ENCODE peak calls at places on chromosomes 4 and X, in four cellular contexts. H, L, P and T are unnamed samples.

GRCh38 chr4:141255016-141255415 is 34.3 kb downstream of the ZNF330 start:
- DNase-seq in H (no peak), L (no peak), P (no peak), T (no peak)

GRCh38 chr4:155667538-155668511 is 1.2 kb downstream of the GUCY1A1 start:
- DNase-seq in H (peak), L (peak), P (peak), T (peak)

GRCh38 chrX:97126020-97126419 is 242.3 kb downstream of the RPA4 start:
- DNase-seq in L (no peak), P (no peak), H (no peak), T (no peak)

GRCh38 chr4:148443550-148444295 is 1.5 kb upstream of the NR3C2 start:
- DNase-seq in P (peak), L (no peak), H (peak), T (peak)

GRCh38 chrX:130285069-130285620 is 16.4 kb upstream of the ZNF280C start:
- DNase-seq in H (no peak), P (no peak), L (no peak), T (no peak)

GRCh38 chr4:183164963-183165362 is 65.9 kb downstream of the WWC2 start:
- DNase-seq in H (no peak), P (no peak), L (peak), T (no peak)

GRCh38 chr4:123505457-123506310 is 109.1 kb downstream of the SPRY1 start:
- DNase-seq in P (peak), H (peak), L (peak), T (peak)

GRCh38 chr4:2935762-2936743 is 27.2 kb downstream of the NOP14 start:
- DNase-seq in L (no peak), P (no peak), H (peak), T (no peak)

GRCh38 chr4:151359576-151359975 is 34.2 kb upstream of the SH3D19 start:
- DNase-seq in P (no peak), H (no peak), L (no peak), T (no peak)

GRCh38 chr4:173573286-173573685 is 43.3 kb upstream of the HAND2 start:
- DNase-seq in P (no peak), H (no peak), L (no peak), T (no peak)

GRCh38 chr4:7462509-7462971 is 27.8 kb upstream of the PSAPL1 start:
- DNase-seq in L (no peak), P (peak), H (peak), T (peak)

GRCh38 chrX:136658151-136658550 is 10.2 kb downstream of the CD40LG start:
- DNase-seq in L (no peak), H (no peak), P (no peak), T (no peak)

GRCh38 chr4:142405021-142405991 is 440.8 kb downstream of the INPP4B start:
- DNase-seq in P (peak), H (peak), L (peak), T (peak)

GRCh38 chr4:10045481-10045880 is 24.2 kb upstream of the SLC2A9 start:
- DNase-seq in P (no peak), H (no peak), L (no peak), T (no peak)

GRCh38 chr4:156725257-156725656 is 246.3 kb downstream of the PDGFC start:
- DNase-seq in L (no peak), P (no peak), H (no peak), T (no peak)

GRCh38 chr4:4386736-4387392 is at the start of gene NSG1:
- DNase-seq in P (peak), H (peak), L (no peak), T (no peak)

GRCh38 chr4:74884282-74884681 is 48.6 kb upstream of the PARM1 start:
- DNase-seq in L (no peak), H (no peak), P (no peak), T (no peak)

GRCh38 chr4:35539404-35540055 is 704.8 kb downstream of the ARAP2 start:
- DNase-seq in L (no peak), P (no peak), H (no peak), T (no peak)

GRCh38 chrX:68989865-68990606 is 161.2 kb downstream of the EFNB1 start:
- DNase-seq in H (peak), L (no peak), P (no peak), T (peak)

GRCh38 chr4:38085394-38086150 is 125.4 kb downstream of the PTTG2 start:
- DNase-seq in P (no peak), H (no peak), L (no peak), T (no peak)
- H3K4me3 ChIP-seq in P (no peak), H (no peak), L (no peak), T (no peak)

GRCh38 chr4:86357608-86358007 is 2.2 kb downstream of the MAPK10 start:
- DNase-seq in H (no peak), L (no peak), P (no peak), T (no peak)

GRCh38 chr4:86362510-86362909 is 2.7 kb upstream of the MAPK10 start:
- DNase-seq in P (no peak), H (no peak), L (no peak), T (no peak)

GRCh38 chr4:86358176-86358701 is 1.6 kb downstream of the MAPK10 start:
- DNase-seq in L (no peak), H (no peak), P (no peak), T (peak)

GRCh38 chr4:86356831-86357230 is 3.0 kb downstream of the MAPK10 start:
- DNase-seq in L (no peak), P (no peak), H (no peak), T (no peak)

DNA sequence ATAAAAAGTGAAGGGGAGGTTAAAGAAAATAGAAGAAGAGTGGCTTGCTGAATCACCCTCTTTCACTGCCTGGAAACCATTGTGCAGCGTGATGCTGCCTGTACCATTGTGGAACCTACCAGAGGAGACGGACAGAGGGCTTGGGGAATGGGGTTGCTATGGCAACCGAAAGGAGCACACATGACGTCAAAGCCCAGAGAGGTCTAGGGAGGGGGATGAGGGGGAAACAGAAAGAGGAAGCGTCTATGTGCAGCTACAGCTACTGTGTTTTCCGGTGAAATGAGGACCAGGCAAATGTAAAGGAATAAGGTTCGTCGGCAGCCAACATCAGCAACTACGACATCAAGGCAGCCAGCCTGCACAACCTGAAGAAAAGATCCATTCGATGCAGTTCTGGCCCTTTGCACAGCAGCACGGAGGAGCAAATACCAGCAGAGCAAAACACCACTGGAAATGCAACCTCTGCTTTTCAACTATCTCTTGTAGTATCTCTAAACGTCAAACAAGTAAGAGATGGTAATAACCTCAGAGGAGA is at the start of gene MAPK10:
- DNase-seq in H (peak), L (peak), P (peak), T (peak)
- H3K4me3 ChIP-seq in H (peak), L (peak), P (peak), T (no peak)

DNA sequence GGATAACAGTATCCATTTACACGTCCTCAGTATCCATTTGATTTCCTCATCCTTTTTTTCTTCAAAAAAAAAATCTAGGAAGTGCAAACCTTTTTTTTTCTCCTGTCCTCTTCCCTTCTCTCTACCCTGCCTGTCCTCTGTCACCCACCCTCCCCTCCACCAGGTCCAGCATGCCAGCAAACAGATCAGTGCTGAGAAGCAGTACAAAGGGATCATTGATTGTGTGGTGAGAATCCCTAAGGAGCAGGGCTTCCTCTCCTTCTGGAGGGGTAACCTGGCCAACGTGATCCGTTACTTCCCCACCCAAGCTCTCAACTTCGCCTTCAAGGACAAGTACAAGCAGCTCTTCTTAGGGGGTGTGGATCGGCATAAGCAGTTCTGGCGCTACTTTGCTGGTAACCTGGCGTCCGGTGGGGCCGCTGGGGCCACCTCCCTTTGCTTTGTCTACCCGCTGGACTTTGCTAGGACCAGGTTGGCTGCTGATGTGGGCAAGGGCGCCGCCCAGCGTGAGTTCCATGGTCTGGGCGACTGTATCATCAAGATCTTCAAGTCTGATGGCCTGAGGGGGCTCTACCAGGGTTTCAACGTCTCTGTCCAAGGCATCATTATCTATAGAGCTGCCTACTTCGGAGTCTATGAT is 1.7 kb downstream of the SLC25A4 start:
- DNase-seq in H (no peak), L (no peak), P (no peak), T (no peak)
- H3K4me3 ChIP-seq in H (peak), L (no peak), P (no peak), T (no peak)

DNA sequence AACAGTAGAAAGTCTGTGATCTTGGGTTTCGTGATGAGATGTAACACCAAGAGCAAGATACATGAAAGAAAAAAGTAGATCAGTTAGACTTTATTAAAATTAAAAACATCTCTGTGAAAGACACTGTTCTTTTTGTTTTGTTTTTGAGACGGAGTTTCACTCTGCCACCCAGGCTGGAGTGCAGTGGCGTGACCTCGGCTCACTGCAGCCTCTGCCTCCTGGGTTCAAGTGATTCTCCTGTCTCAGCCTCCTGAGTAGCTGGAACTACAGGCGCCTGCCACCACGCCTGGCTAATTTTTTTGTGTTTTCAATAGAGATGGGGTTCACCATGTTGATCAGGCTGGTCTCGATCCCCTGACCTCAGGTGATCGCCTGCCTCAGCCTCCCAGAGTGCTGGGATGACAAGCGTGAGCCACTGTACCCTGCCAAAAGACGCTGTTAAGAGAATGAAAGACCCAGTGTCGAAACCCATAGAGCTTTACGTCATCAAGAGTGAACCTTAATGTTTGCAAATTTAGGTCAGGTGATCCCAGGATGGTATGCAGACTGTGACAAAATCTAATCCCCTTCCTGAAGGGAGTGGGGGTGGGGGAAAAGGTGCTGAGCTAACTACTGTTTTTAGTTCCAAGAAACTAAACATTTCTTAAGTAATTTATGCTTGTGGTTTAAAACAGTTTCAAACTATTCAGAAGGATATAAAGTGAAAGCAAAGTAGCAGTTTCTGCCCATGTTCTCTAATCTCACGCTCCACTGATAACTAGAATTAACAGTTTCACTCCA is 8.0 kb downstream of the OFD1 start:
- DNase-seq in P (no peak), H (no peak), L (no peak), T (peak)
- H3K4me3 ChIP-seq in P (no peak), H (no peak), L (no peak), T (no peak)

GRCh38 chr4:52752921-52753320 is 1.7 kb upstream of the ERVMER34-1 start:
- DNase-seq in H (no peak), L (no peak), P (no peak), T (no peak)

GRCh38 chr4:52751349-52751911 is at the start of gene ERVMER34-1:
- DNase-seq in L (peak), H (peak), P (peak), T (peak)

GRCh38 chr4:52750819-52751348 is 341 bp downstream of the ERVMER34-1 start:
- DNase-seq in L (no peak), P (no peak), H (no peak), T (peak)

GRCh38 chr4:52748432-52748831 is 2.8 kb downstream of the ERVMER34-1 start:
- DNase-seq in L (no peak), P (no peak), H (no peak), T (no peak)

GRCh38 chr4:52750213-52750612 is 1.0 kb downstream of the ERVMER34-1 start:
- DNase-seq in L (no peak), P (no peak), H (no peak), T (no peak)
- H3K4me3 ChIP-seq in L (no peak), P (no peak), H (no peak), T (no peak)

GRCh38 chr4:40200881-40201797 is 4.3 kb downstream of the RHOH start:
- DNase-seq in H (no peak), P (no peak), L (no peak), T (no peak)
- H3K4me3 ChIP-seq in H (no peak), P (no peak), L (no peak), T (no peak)

DNA sequence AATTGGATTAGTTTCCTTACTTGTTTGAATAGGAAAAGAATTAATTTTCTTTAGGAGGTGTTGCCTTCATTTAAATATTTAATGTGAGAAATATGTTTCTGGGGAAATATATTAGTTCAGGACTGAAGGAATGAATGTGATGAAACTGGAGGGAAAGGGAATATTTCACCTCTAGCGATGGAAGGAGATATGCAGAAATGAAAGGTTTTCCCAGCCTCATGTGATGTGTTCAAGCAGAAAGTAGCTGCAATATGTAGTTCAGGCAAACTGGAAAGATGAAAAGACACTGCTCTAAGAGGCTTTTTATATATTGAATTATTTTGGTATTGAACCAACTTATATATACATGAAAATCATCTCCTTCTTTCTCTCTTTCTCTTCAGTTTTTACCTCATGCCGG is 3.4 kb downstream of the GRID2 start:
- DNase-seq in H (no peak), L (no peak), P (no peak), T (no peak)
- H3K4me3 ChIP-seq in H (no peak), L (no peak), P (no peak), T (no peak)

GRCh38 chrX:2401590-2402360 is 99.0 kb downstream of the DHRSX start:
- DNase-seq in H (peak), P (peak), L (no peak), T (peak)
- H3K4me3 ChIP-seq in H (no peak), P (peak), L (no peak), T (no peak)